ENCODE peak calls at places on chromosomes 7 and 10, in seven cellular contexts. One of them, this sample, is unnamed. For H3K9me2, the result is how much of the 10 kb centered on the place peaks cover.

GRCh38 chr7:150335101-150335773 is 6.2 kb downstream of the RARRES2 start:
- DNase-seq in hepatocyte: no peak
- DNase-seq in PC-3: no peak
- DNase-seq in HCT116: no peak
- DNase-seq in OCI-LY7: no peak
- DNase-seq in MM.1S: no peak
- DNase-seq in Karpas-422: no peak
- DNase-seq in this sample: no peak

GRCh38 chr10:97827778-97828291 is 21.8 kb upstream of the GOLGA7B start:
- DNase-seq in PC-3: peak
- DNase-seq in hepatocyte: no peak
- DNase-seq in OCI-LY7: no peak
- DNase-seq in MM.1S: no peak
- DNase-seq in Karpas-422: no peak
- DNase-seq in HCT116: no peak
- DNase-seq in this sample: peak

GRCh38 chr7:85025312-85025756 is 161.5 kb downstream of the SEMA3D start:
- DNase-seq in hepatocyte: no peak
- DNase-seq in MM.1S: peak
- DNase-seq in Karpas-422: no peak
- DNase-seq in HCT116: no peak
- DNase-seq in PC-3: peak
- DNase-seq in OCI-LY7: no peak
- DNase-seq in this sample: peak

GRCh38 chr7:29289156-29290021 is 94.8 kb downstream of the CHN2 start:
- DNase-seq in PC-3: no peak
- DNase-seq in HCT116: no peak
- DNase-seq in Karpas-422: peak
- DNase-seq in MM.1S: no peak
- DNase-seq in hepatocyte: no peak
- DNase-seq in OCI-LY7: no peak
- DNase-seq in this sample: no peak

GRCh38 chr10:70617798-70618568 is 15.4 kb upstream of the PRF1 start:
- DNase-seq in PC-3: peak
- DNase-seq in Karpas-422: no peak
- DNase-seq in MM.1S: no peak
- DNase-seq in HCT116: no peak
- DNase-seq in OCI-LY7: no peak
- DNase-seq in hepatocyte: no peak
- DNase-seq in this sample: no peak

GRCh38 chr7:107591410-107591809 is 11.4 kb downstream of the BCAP29 start:
- DNase-seq in Karpas-422: no peak
- DNase-seq in OCI-LY7: no peak
- DNase-seq in hepatocyte: no peak
- DNase-seq in HCT116: no peak
- DNase-seq in MM.1S: no peak
- DNase-seq in PC-3: no peak
- DNase-seq in this sample: no peak

GRCh38 chr7:136114966-136115762 is 138.0 kb upstream of the MTPN start:
- DNase-seq in Karpas-422: peak
- DNase-seq in OCI-LY7: peak
- DNase-seq in hepatocyte: peak
- DNase-seq in MM.1S: peak
- DNase-seq in HCT116: peak
- DNase-seq in PC-3: peak
- DNase-seq in this sample: peak

GRCh38 chr7:90461216-90461615 is 8.2 kb upstream of the PTTG1IP2 start:
- DNase-seq in OCI-LY7: no peak
- DNase-seq in PC-3: no peak
- DNase-seq in MM.1S: no peak
- DNase-seq in HCT116: no peak
- DNase-seq in hepatocyte: no peak
- DNase-seq in Karpas-422: no peak
- DNase-seq in this sample: no peak

GRCh38 chr10:5568984-5569383 is 44.2 kb downstream of the CALML3 start:
- DNase-seq in PC-3: no peak
- DNase-seq in Karpas-422: no peak
- DNase-seq in MM.1S: no peak
- DNase-seq in OCI-LY7: no peak
- DNase-seq in HCT116: no peak
- DNase-seq in hepatocyte: no peak
- DNase-seq in this sample: no peak

GRCh38 chr10:33239257-33239656 is 95.2 kb downstream of the NRP1 start:
- DNase-seq in MM.1S: no peak
- DNase-seq in PC-3: peak
- DNase-seq in Karpas-422: no peak
- DNase-seq in hepatocyte: no peak
- DNase-seq in OCI-LY7: no peak
- DNase-seq in HCT116: no peak
- DNase-seq in this sample: no peak

GRCh38 chr10:33237736-33238624 is 96.5 kb downstream of the NRP1 start:
- DNase-seq in PC-3: peak
- DNase-seq in HCT116: peak
- DNase-seq in OCI-LY7: no peak
- DNase-seq in MM.1S: no peak
- DNase-seq in hepatocyte: peak
- DNase-seq in Karpas-422: no peak
- DNase-seq in this sample: peak

GRCh38 chr10:33236916-33237315 is 97.6 kb downstream of the NRP1 start:
- DNase-seq in OCI-LY7: no peak
- DNase-seq in Karpas-422: no peak
- DNase-seq in PC-3: no peak
- DNase-seq in MM.1S: no peak
- DNase-seq in hepatocyte: no peak
- DNase-seq in HCT116: no peak
- DNase-seq in this sample: no peak

GRCh38 chr10:33240265-33240664 is 94.2 kb downstream of the NRP1 start:
- DNase-seq in MM.1S: no peak
- DNase-seq in PC-3: no peak
- DNase-seq in Karpas-422: no peak
- DNase-seq in OCI-LY7: no peak
- DNase-seq in HCT116: no peak
- DNase-seq in hepatocyte: no peak
- DNase-seq in this sample: no peak

DNA sequence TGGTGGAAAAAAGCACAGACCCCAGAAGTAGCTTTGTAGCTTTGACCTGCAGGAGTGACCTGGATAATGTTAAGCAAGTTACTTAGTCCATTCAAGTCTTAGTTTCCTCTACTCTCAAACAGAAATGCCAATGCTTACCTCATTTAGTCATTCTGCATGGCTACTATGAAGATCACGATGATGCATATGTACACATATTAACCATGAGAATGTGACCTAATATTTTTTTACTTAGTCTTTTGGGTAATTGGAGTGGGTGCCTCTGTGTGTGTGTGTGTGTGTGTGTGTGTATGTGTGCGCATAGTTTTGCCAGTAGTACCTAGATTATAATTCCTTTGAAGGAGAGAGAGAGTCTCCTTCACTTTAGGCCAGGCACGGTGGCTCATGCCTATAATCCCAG is 95.8 kb downstream of the NRP1 start:
- DNase-seq in hepatocyte: no peak
- DNase-seq in PC-3: peak
- DNase-seq in MM.1S: no peak
- DNase-seq in OCI-LY7: no peak
- DNase-seq in HCT116: no peak
- DNase-seq in Karpas-422: no peak
- DNase-seq in this sample: peak
- H3K4me2 ChIP-seq in hepatocyte: no peak
- H3K4me2 ChIP-seq in PC-3: peak
- H3K4me2 ChIP-seq in MM.1S: no peak
- H3K4me2 ChIP-seq in OCI-LY7: no peak
- H3K4me2 ChIP-seq in HCT116: peak
- H3K4me2 ChIP-seq in Karpas-422: no peak
- H3K4me2 ChIP-seq in this sample: peak

DNA sequence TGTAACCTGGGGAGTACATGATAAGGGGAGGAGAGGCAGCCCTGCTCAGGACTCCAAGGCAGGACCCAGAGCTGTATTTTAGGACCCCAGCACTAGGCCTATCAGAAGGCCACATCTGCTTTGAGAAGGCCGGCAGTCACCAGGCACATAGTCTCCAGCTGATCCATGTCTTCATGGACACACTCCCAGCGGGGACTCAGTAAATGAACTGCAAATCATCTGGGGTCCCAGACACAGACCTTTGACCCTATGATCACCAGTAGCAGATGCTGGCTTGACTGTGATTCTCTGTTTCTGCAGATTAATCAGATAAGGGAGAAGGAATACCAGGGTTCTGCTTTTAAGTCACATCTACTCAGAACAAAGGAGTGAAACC is 341.4 kb upstream of the PODXL start:
- DNase-seq in OCI-LY7: no peak
- DNase-seq in HCT116: no peak
- DNase-seq in Karpas-422: no peak
- DNase-seq in MM.1S: no peak
- DNase-seq in PC-3: no peak
- DNase-seq in hepatocyte: no peak
- DNase-seq in this sample: no peak
- H3K9me2 ChIP-seq in OCI-LY7: under half
- H3K9me2 ChIP-seq in HCT116: under half
- H3K9me2 ChIP-seq in Karpas-422: under half
- H3K9me2 ChIP-seq in MM.1S: under half
- H3K9me2 ChIP-seq in PC-3: under half
- H3K9me2 ChIP-seq in hepatocyte: under half
- H3K9me2 ChIP-seq in this sample: under half

GRCh38 chr7:43590862-43591550 is 8.1 kb downstream of the STK17A start:
- DNase-seq in Karpas-422: no peak
- DNase-seq in MM.1S: no peak
- DNase-seq in hepatocyte: no peak
- DNase-seq in OCI-LY7: peak
- DNase-seq in HCT116: no peak
- DNase-seq in PC-3: no peak
- DNase-seq in this sample: no peak

GRCh38 chr7:43589133-43589478 is 6.2 kb downstream of the STK17A start:
- DNase-seq in hepatocyte: no peak
- DNase-seq in PC-3: no peak
- DNase-seq in OCI-LY7: no peak
- DNase-seq in HCT116: no peak
- DNase-seq in MM.1S: no peak
- DNase-seq in Karpas-422: no peak
- DNase-seq in this sample: no peak

GRCh38 chr7:43589728-43590127 is 6.8 kb downstream of the STK17A start:
- DNase-seq in PC-3: no peak
- DNase-seq in Karpas-422: no peak
- DNase-seq in hepatocyte: no peak
- DNase-seq in MM.1S: no peak
- DNase-seq in OCI-LY7: no peak
- DNase-seq in HCT116: no peak
- DNase-seq in this sample: no peak

GRCh38 chr7:43586251-43586900 is 3.5 kb downstream of the STK17A start:
- DNase-seq in Karpas-422: no peak
- DNase-seq in HCT116: no peak
- DNase-seq in MM.1S: peak
- DNase-seq in OCI-LY7: peak
- DNase-seq in hepatocyte: no peak
- DNase-seq in PC-3: peak
- DNase-seq in this sample: no peak

DNA sequence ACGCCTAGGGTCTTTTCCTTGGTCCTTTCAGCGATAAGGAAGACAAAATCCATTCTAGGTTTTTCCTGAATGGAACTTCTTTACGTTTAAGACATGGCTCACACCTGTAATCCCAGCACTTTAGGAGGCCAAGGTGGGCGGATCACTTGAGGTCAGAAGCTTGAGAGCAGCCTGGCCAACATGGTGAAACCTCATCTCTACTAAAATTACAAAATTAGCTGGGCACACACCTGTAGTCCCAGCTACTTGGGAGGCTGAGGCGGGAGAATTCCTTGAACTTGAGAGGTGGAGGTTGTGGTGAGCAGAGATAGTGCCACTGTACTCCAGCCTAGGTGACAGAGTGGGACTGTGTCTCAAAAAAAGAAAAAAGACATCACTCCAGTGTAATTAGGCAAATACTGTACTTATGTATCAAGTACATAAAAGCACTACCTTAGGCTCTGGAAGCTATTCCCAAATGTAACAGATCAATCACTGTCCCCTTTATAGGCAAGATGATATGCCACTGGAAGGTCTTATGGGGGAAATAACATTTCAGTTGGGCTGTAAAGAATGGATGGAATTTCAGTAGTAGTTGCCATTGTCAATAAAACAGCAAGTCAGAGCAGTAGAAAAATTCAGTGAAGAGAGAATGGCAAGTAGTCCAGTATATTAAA is 5.7 kb downstream of the STK17A start:
- DNase-seq in OCI-LY7: no peak
- DNase-seq in HCT116: no peak
- DNase-seq in MM.1S: no peak
- DNase-seq in hepatocyte: no peak
- DNase-seq in PC-3: no peak
- DNase-seq in Karpas-422: no peak
- DNase-seq in this sample: no peak
- H3K4me2 ChIP-seq in OCI-LY7: peak
- H3K4me2 ChIP-seq in HCT116: no peak
- H3K4me2 ChIP-seq in MM.1S: no peak
- H3K4me2 ChIP-seq in hepatocyte: no peak
- H3K4me2 ChIP-seq in PC-3: no peak
- H3K4me2 ChIP-seq in Karpas-422: no peak
- H3K4me2 ChIP-seq in this sample: peak

GRCh38 chr7:54712777-54713176 is 46.2 kb downstream of the SEC61G start:
- DNase-seq in PC-3: no peak
- DNase-seq in HCT116: no peak
- DNase-seq in MM.1S: no peak
- DNase-seq in hepatocyte: no peak
- DNase-seq in Karpas-422: no peak
- DNase-seq in OCI-LY7: no peak
- DNase-seq in this sample: no peak
- H3K9me2 ChIP-seq in PC-3: under half
- H3K9me2 ChIP-seq in HCT116: under half
- H3K9me2 ChIP-seq in MM.1S: under half
- H3K9me2 ChIP-seq in hepatocyte: under half
- H3K9me2 ChIP-seq in Karpas-422: under half
- H3K9me2 ChIP-seq in OCI-LY7: under half
- H3K9me2 ChIP-seq in this sample: under half

This sample was measured in PC-9.